ENCODE peak calls at places on chromosomes 6 and 20, in nine cellular contexts. T, J, Z, W, G, P, Y, U and A are unnamed samples. For H3K4me1, the result is how much of the 10 kb centered on the place peaks cover.

GRCh38 chr6:156395276-156395675 is 381.9 kb upstream of the ARID1B start:
- DNase-seq in P (no peak), Z (no peak), T (no peak), G (no peak), J (no peak), U (peak), Y (no peak), W (no peak), A (no peak)

GRCh38 chr6:17149581-17149980 is 47.7 kb downstream of the STMND1 start:
- DNase-seq in Y (no peak), U (no peak), J (no peak), W (no peak), T (no peak), P (no peak), G (no peak), Z (no peak), A (no peak)

GRCh38 chr6:13917141-13917540 is 7.6 kb upstream of the RNF182 start:
- DNase-seq in P (no peak), J (no peak), T (no peak), Y (no peak), U (no peak), G (no peak), Z (no peak), W (no peak), A (no peak)

GRCh38 chr6:140463312-140463710 is 1088.9 kb upstream of the CITED2 start:
- DNase-seq in U (no peak), W (no peak), Z (no peak), J (no peak), Y (no peak), T (no peak), P (no peak), G (no peak), A (no peak)

GRCh38 chr6:154127638-154128037 is 88.6 kb downstream of the OPRM1 start:
- DNase-seq in T (no peak), Z (no peak), W (no peak), U (no peak), P (no peak), Y (no peak), J (no peak), G (no peak), A (no peak)

GRCh38 chr6:66435321-66435720 is 728.3 kb upstream of the EYS start:
- DNase-seq in G (no peak), T (no peak), Z (no peak), W (no peak), P (no peak), U (no peak), J (no peak), Y (no peak), A (no peak)

GRCh38 chr6:13524801-13525508 is 37.6 kb upstream of the GFOD1 start:
- DNase-seq in J (no peak), Z (no peak), P (no peak), U (no peak), G (no peak), T (no peak), Y (no peak), W (no peak), A (no peak)

GRCh38 chr6:109221543-109222195 is 126.4 kb downstream of the CEP57L1 start:
- DNase-seq in G (no peak), T (no peak), W (no peak), Z (no peak), P (no peak), J (no peak), U (no peak), Y (no peak), A (no peak)

GRCh38 chr20:58877374-58878360 is 25.2 kb downstream of the GNAS start:
- DNase-seq in Y (no peak), P (no peak), T (no peak), G (no peak), U (no peak), W (no peak), Z (no peak), J (no peak), A (no peak)

GRCh38 chr6:2986722-2987196 is 12.9 kb upstream of the NQO2 start:
- DNase-seq in T (no peak), J (no peak), W (no peak), P (no peak), G (no peak), Z (peak), U (no peak), Y (no peak), A (peak)

GRCh38 chr6:41546475-41546865 is 289 bp downstream of the FOXP4 start:
- DNase-seq in Z (peak), G (no peak), T (no peak), Y (no peak), W (peak), P (no peak), J (no peak), U (no peak), A (no peak)

GRCh38 chr20:36629719-36630340 is 16.2 kb downstream of the SLA2 start:
- DNase-seq in G (no peak), J (no peak), P (no peak), U (peak), Z (no peak), Y (no peak), T (no peak), W (no peak), A (no peak)

GRCh38 chr6:70151616-70152015 is 151.3 kb downstream of the COL9A1 start:
- DNase-seq in P (no peak), Y (no peak), J (no peak), Z (peak), W (no peak), U (no peak), G (no peak), T (no peak), A (no peak)

GRCh38 chr20:46563848-46564197 is 13.4 kb upstream of the OCSTAMP start:
- DNase-seq in J (no peak), Y (no peak), T (no peak), G (no peak), Z (no peak), W (no peak), P (no peak), U (no peak), A (no peak)

GRCh38 chr20:10171864-10172751 is 46.5 kb upstream of the SNAP25 start:
- DNase-seq in U (peak), W (no peak), T (no peak), P (peak), G (peak), Y (peak), Z (peak), J (peak), A (peak)

GRCh38 chr6:7691675-7692452 is 34.0 kb upstream of the BMP6 start:
- DNase-seq in P (peak), Y (no peak), Z (peak), J (no peak), U (no peak), W (no peak), T (no peak), G (peak), A (no peak)

GRCh38 chr6:116513224-116513875 is 1.9 kb downstream of the CALHM5 start:
- DNase-seq in U (no peak), W (no peak), Z (peak), J (no peak), G (no peak), Y (no peak), T (no peak), P (no peak), A (no peak)

GRCh38 chr6:63058601-63059000 is 152.7 kb upstream of the FKBP1C start:
- DNase-seq in T (no peak), Y (no peak), W (no peak), J (no peak), U (no peak), Z (no peak), G (no peak), P (no peak), A (no peak)

GRCh38 chr6:145028144-145028818 is 707.0 kb downstream of the EPM2A start:
- DNase-seq in G (peak), P (no peak), U (no peak), W (no peak), Z (peak), T (no peak), J (no peak), Y (peak), A (no peak)

GRCh38 chr6:23183846-23184245 is 614.5 kb downstream of the HDGFL1 start:
- DNase-seq in W (no peak), T (no peak), Z (no peak), G (no peak), U (no peak), P (no peak), Y (no peak), J (no peak), A (no peak)

GRCh38 chr20:44745560-44746366 is at the start of gene KCNK15:
- DNase-seq in Y (peak), T (peak), P (peak), W (peak), U (no peak), Z (peak), J (peak), G (peak), A (peak)
- H3K4me3 ChIP-seq in Y (peak), T (peak), P (peak), W (peak), U (peak), Z (peak), J (peak), G (peak), A (peak)

GRCh38 chr20:62624719-62625455 is 17.4 kb upstream of the SLCO4A1 start:
- DNase-seq in P (peak), G (no peak), W (no peak), T (no peak), J (no peak), Y (peak), U (peak), Z (no peak), A (peak)

GRCh38 chr20:62624325-62624690 is 18.0 kb upstream of the SLCO4A1 start:
- DNase-seq in T (no peak), U (peak), W (no peak), P (no peak), G (peak), J (no peak), Z (no peak), Y (peak), A (peak)

GRCh38 chr20:62625516-62625915 is 16.8 kb upstream of the SLCO4A1 start:
- DNase-seq in G (no peak), T (no peak), J (no peak), U (no peak), W (no peak), P (no peak), Z (no peak), Y (no peak), A (no peak)

GRCh38 chr20:62627901-62628612 is 14.2 kb upstream of the SLCO4A1 start:
- DNase-seq in U (no peak), P (no peak), W (no peak), G (no peak), J (no peak), T (no peak), Z (peak), Y (no peak), A (no peak)

GRCh38 chr20:62625921-62626547 is 16.3 kb upstream of the SLCO4A1 start:
- DNase-seq in J (no peak), W (no peak), T (no peak), U (no peak), Y (no peak), Z (no peak), G (no peak), P (peak), A (peak)
- H3K4me1 ChIP-seq in J (under half), W (under half), T (under half), U (half or more), Y (under half), Z (under half), G (under half), P (under half), A (under half)

GRCh38 chr20:21167261-21167660 is 41.4 kb downstream of the KIZ start:
- DNase-seq in U (no peak), G (no peak), J (no peak), Y (no peak), W (no peak), P (no peak), Z (no peak), T (no peak), A (no peak)
- H3K27ac ChIP-seq in U (no peak), G (no peak), J (no peak), Y (no peak), W (no peak), P (no peak), Z (no peak), T (no peak), A (no peak)

GRCh38 chr20:51700809-51701285 is 67.3 kb downstream of the ATP9A start:
- DNase-seq in Z (peak), T (no peak), P (no peak), W (no peak), Y (peak), U (no peak), G (peak), J (no peak), A (no peak)
- H3K4me3 ChIP-seq in Z (no peak), T (no peak), P (no peak), W (no peak), Y (no peak), U (no peak), G (no peak), J (no peak), A (no peak)

GRCh38 chr6:6333498-6333897 is 13.0 kb upstream of the F13A1 start:
- DNase-seq in Y (no peak), U (no peak), P (no peak), T (no peak), J (no peak), W (no peak), G (no peak), Z (peak), A (no peak)
- H3K4me1 ChIP-seq in Y (under half), U (under half), P (under half), T (under half), J (under half), W (under half), G (under half), Z (under half), A (under half)

GRCh38 chr6:149425224-149425623 is 25.2 kb downstream of the SUMO4 start:
- DNase-seq in W (no peak), Z (no peak), J (no peak), G (no peak), U (no peak), T (no peak), P (no peak), Y (no peak), A (no peak)
- H3K27ac ChIP-seq in W (no peak), Z (no peak), J (no peak), G (no peak), U (no peak), T (no peak), P (no peak), Y (no peak), A (no peak)

GRCh38 chr6:135230702-135231468 is 49.8 kb downstream of the MYB start:
- DNase-seq in P (no peak), W (no peak), T (no peak), Z (peak), J (no peak), Y (no peak), U (no peak), G (no peak), A (no peak)
- H3K4me3 ChIP-seq in P (no peak), W (no peak), T (no peak), Z (no peak), J (no peak), Y (no peak), U (no peak), G (no peak), A (no peak)

DNA sequence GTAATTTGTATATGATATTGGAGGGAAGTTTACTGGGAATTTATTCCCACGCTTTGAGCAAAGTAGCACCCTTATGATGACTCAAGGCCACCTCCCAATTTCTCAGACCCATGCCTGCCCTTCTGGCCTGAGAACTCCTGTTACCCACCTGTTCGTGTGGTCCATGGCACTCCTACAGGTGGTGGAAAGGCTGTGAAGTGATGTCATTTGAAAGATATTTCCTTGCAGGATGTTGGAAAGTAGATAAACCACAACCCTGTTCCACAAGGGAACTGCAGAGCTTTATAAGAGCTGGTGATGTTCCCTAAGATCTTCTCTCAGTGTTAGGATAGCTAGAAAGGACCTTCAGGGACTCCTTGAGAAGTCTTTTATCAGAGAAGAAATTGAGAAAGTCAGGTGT is 70.5 kb downstream of the ADGRG6 start:
- DNase-seq in U (no peak), Y (no peak), Z (no peak), P (no peak), G (peak), J (no peak), T (no peak), W (no peak), A (no peak)
- H3K4me1 ChIP-seq in U (under half), Y (under half), Z (under half), P (under half), G (under half), J (under half), T (under half), W (under half), A (under half)